ENCODE peak calls at places on chromosomes 11 and 22, in ten cellular contexts. One of them, this sample, is unnamed.
A peak's percentile ranks its signal among the peaks of the same experiment; 100 is the strongest.

GRCh38 chr11:70074701-70075100 is 3.4 kb upstream of the ANO1 start:
- DNase-seq in GM20000: no peak
- DNase-seq in tibial artery: no peak
- DNase-seq in mammary epithelial cell: no peak
- DNase-seq in body of pancreas: no peak
- DNase-seq in Calu3: no peak
- DNase-seq in neural progenitor cell: no peak
- DNase-seq in glutamatergic neuron: no peak
- DNase-seq in ovary: no peak
- DNase-seq in MCF 10A: no peak
- DNase-seq in this sample: no peak

GRCh38 chr11:36265793-36266628 is 23.2 kb downstream of the COMMD9 start:
- DNase-seq in glutamatergic neuron: peak; percentile 75
- DNase-seq in GM20000: peak; percentile 62
- DNase-seq in neural progenitor cell: peak; percentile 84
- DNase-seq in tibial artery: peak; percentile 27
- DNase-seq in ovary: peak; percentile 73
- DNase-seq in mammary epithelial cell: peak; percentile 29
- DNase-seq in MCF 10A: peak; percentile 68
- DNase-seq in Calu3: peak; percentile 64
- DNase-seq in body of pancreas: peak; percentile 65
- DNase-seq in this sample: peak; percentile 66

GRCh38 chr11:73143126-73143838 is 1.2 kb upstream of the FCHSD2 start:
- DNase-seq in MCF 10A: no peak
- DNase-seq in ovary: no peak
- DNase-seq in Calu3: no peak
- DNase-seq in neural progenitor cell: peak; percentile 34
- DNase-seq in body of pancreas: peak; percentile 36
- DNase-seq in tibial artery: no peak
- DNase-seq in mammary epithelial cell: no peak
- DNase-seq in glutamatergic neuron: no peak
- DNase-seq in GM20000: peak; percentile 30
- DNase-seq in this sample: peak; percentile 20

GRCh38 chr11:123450593-123450992 is 20.5 kb downstream of the GRAMD1B start:
- DNase-seq in neural progenitor cell: no peak
- DNase-seq in Calu3: no peak
- DNase-seq in ovary: peak; percentile 35
- DNase-seq in body of pancreas: no peak
- DNase-seq in tibial artery: no peak
- DNase-seq in mammary epithelial cell: no peak
- DNase-seq in glutamatergic neuron: no peak
- DNase-seq in GM20000: no peak
- DNase-seq in MCF 10A: no peak
- DNase-seq in this sample: no peak

GRCh38 chr22:42664976-42665831 is 16.0 kb upstream of the CYB5R3 start:
- DNase-seq in body of pancreas: no peak
- DNase-seq in mammary epithelial cell: peak; percentile 47
- DNase-seq in Calu3: no peak
- DNase-seq in MCF 10A: no peak
- DNase-seq in neural progenitor cell: no peak
- DNase-seq in tibial artery: no peak
- DNase-seq in GM20000: peak; percentile 51
- DNase-seq in ovary: no peak
- DNase-seq in glutamatergic neuron: no peak
- DNase-seq in this sample: no peak

GRCh38 chr22:24951942-24952836 is at the start of gene KIAA1671:
- DNase-seq in body of pancreas: peak; percentile 91
- DNase-seq in neural progenitor cell: peak; percentile 99
- DNase-seq in ovary: peak; percentile 94
- DNase-seq in GM20000: peak; percentile 97
- DNase-seq in mammary epithelial cell: peak; percentile 78
- DNase-seq in tibial artery: peak; percentile 78
- DNase-seq in MCF 10A: peak; percentile 84
- DNase-seq in glutamatergic neuron: peak; percentile 99
- DNase-seq in Calu3: peak; percentile 96
- DNase-seq in this sample: peak; percentile 81

GRCh38 chr11:94604496-94604895 is 37.3 kb downstream of the PIWIL4 start:
- DNase-seq in MCF 10A: no peak
- DNase-seq in body of pancreas: no peak
- DNase-seq in Calu3: no peak
- DNase-seq in GM20000: no peak
- DNase-seq in ovary: no peak
- DNase-seq in mammary epithelial cell: no peak
- DNase-seq in neural progenitor cell: no peak
- DNase-seq in tibial artery: no peak
- DNase-seq in glutamatergic neuron: no peak
- DNase-seq in this sample: no peak

GRCh38 chr22:27801197-27801615 is 350 bp downstream of the MN1 start:
- DNase-seq in neural progenitor cell: peak; percentile 78
- DNase-seq in ovary: no peak
- DNase-seq in MCF 10A: peak; percentile 34
- DNase-seq in tibial artery: no peak
- DNase-seq in glutamatergic neuron: peak; percentile 61
- DNase-seq in body of pancreas: peak; percentile 39
- DNase-seq in Calu3: peak; percentile 51
- DNase-seq in mammary epithelial cell: peak; percentile 52
- DNase-seq in GM20000: peak; percentile 56
- DNase-seq in this sample: peak; percentile 36

GRCh38 chr11:94141511-94142307 is 13.1 kb downstream of the PANX1 start:
- DNase-seq in mammary epithelial cell: no peak
- DNase-seq in tibial artery: no peak
- DNase-seq in neural progenitor cell: peak; percentile 25
- DNase-seq in GM20000: no peak
- DNase-seq in Calu3: no peak
- DNase-seq in body of pancreas: no peak
- DNase-seq in MCF 10A: no peak
- DNase-seq in glutamatergic neuron: no peak
- DNase-seq in ovary: no peak
- DNase-seq in this sample: no peak

GRCh38 chr11:65129649-65130441 is 4.5 kb downstream of the SYVN1 start:
- DNase-seq in body of pancreas: no peak
- DNase-seq in ovary: no peak
- DNase-seq in neural progenitor cell: no peak
- DNase-seq in glutamatergic neuron: no peak
- DNase-seq in tibial artery: no peak
- DNase-seq in GM20000: no peak
- DNase-seq in MCF 10A: no peak
- DNase-seq in Calu3: no peak
- DNase-seq in mammary epithelial cell: no peak
- DNase-seq in this sample: no peak

GRCh38 chr22:19965771-19966709 is 24.4 kb upstream of the TXNRD2 start:
- DNase-seq in ovary: no peak
- DNase-seq in mammary epithelial cell: no peak
- DNase-seq in MCF 10A: no peak
- DNase-seq in neural progenitor cell: peak; percentile 72
- DNase-seq in body of pancreas: no peak
- DNase-seq in GM20000: no peak
- DNase-seq in tibial artery: no peak
- DNase-seq in glutamatergic neuron: no peak
- DNase-seq in Calu3: no peak
- DNase-seq in this sample: no peak
- TF ChIP-seq CTCF in ovary: no peak
- TF ChIP-seq CTCF in mammary epithelial cell: peak; percentile 30
- TF ChIP-seq CTCF in MCF 10A: peak; percentile 12
- TF ChIP-seq CTCF in neural progenitor cell: peak; percentile 72
- TF ChIP-seq CTCF in body of pancreas: no peak
- TF ChIP-seq CTCF in GM20000: no peak
- TF ChIP-seq CTCF in tibial artery: no peak
- TF ChIP-seq CTCF in glutamatergic neuron: peak; percentile 54
- TF ChIP-seq CTCF in Calu3: peak; percentile 31
- TF ChIP-seq CTCF in this sample: peak; percentile 21

GRCh38 chr11:134815404-134815803 is 403.4 kb upstream of the B3GAT1 start:
- DNase-seq in mammary epithelial cell: no peak
- DNase-seq in tibial artery: no peak
- DNase-seq in body of pancreas: no peak
- DNase-seq in Calu3: no peak
- DNase-seq in ovary: no peak
- DNase-seq in MCF 10A: peak; percentile 39
- DNase-seq in glutamatergic neuron: no peak
- DNase-seq in neural progenitor cell: no peak
- DNase-seq in GM20000: no peak
- DNase-seq in this sample: no peak

GRCh38 chr11:134818531-134818930 is 406.5 kb upstream of the B3GAT1 start:
- DNase-seq in GM20000: no peak
- DNase-seq in body of pancreas: no peak
- DNase-seq in glutamatergic neuron: no peak
- DNase-seq in ovary: no peak
- DNase-seq in Calu3: no peak
- DNase-seq in neural progenitor cell: no peak
- DNase-seq in mammary epithelial cell: no peak
- DNase-seq in MCF 10A: peak; percentile 63
- DNase-seq in tibial artery: no peak
- DNase-seq in this sample: no peak

GRCh38 chr11:134822930-134823329 is 410.9 kb upstream of the B3GAT1 start:
- DNase-seq in neural progenitor cell: no peak
- DNase-seq in MCF 10A: no peak
- DNase-seq in mammary epithelial cell: no peak
- DNase-seq in Calu3: no peak
- DNase-seq in ovary: no peak
- DNase-seq in tibial artery: no peak
- DNase-seq in glutamatergic neuron: no peak
- DNase-seq in GM20000: no peak
- DNase-seq in body of pancreas: no peak
- DNase-seq in this sample: no peak

GRCh38 chr11:134821422-134821821 is 409.4 kb upstream of the B3GAT1 start:
- DNase-seq in GM20000: no peak
- DNase-seq in ovary: no peak
- DNase-seq in tibial artery: no peak
- DNase-seq in MCF 10A: no peak
- DNase-seq in neural progenitor cell: no peak
- DNase-seq in Calu3: no peak
- DNase-seq in mammary epithelial cell: no peak
- DNase-seq in glutamatergic neuron: no peak
- DNase-seq in body of pancreas: no peak
- DNase-seq in this sample: no peak

DNA sequence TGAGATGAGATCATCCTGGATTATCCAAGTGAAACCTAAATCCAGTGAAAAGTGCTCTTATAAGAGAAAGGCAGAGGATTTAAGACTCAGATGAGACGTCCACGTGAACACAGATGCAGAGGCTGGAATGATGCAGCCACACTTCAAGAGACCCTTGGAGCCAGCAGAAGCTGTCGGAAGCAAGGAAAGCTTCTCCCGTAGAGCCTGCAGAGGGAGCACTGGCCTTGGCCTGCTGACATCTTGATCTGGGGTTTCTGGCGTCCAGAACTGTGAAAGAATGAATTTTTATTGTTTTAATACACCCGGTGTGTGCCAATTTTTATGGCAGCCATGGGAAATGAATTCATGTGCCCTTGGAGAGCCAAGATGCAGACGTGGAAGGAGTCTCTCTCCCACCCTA is 407.0 kb upstream of the B3GAT1 start:
- DNase-seq in MCF 10A: no peak
- DNase-seq in body of pancreas: no peak
- DNase-seq in GM20000: no peak
- DNase-seq in ovary: no peak
- DNase-seq in tibial artery: no peak
- DNase-seq in Calu3: no peak
- DNase-seq in neural progenitor cell: peak; percentile 63
- DNase-seq in glutamatergic neuron: peak; percentile 39
- DNase-seq in mammary epithelial cell: no peak
- DNase-seq in this sample: no peak
- TF ChIP-seq CTCF in MCF 10A: no peak
- TF ChIP-seq CTCF in body of pancreas: no peak
- TF ChIP-seq CTCF in GM20000: no peak
- TF ChIP-seq CTCF in ovary: no peak
- TF ChIP-seq CTCF in tibial artery: no peak
- TF ChIP-seq CTCF in Calu3: no peak
- TF ChIP-seq CTCF in neural progenitor cell: peak; percentile 64
- TF ChIP-seq CTCF in glutamatergic neuron: no peak
- TF ChIP-seq CTCF in mammary epithelial cell: no peak
- TF ChIP-seq CTCF in this sample: no peak

GRCh38 chr11:34501500-34501899 is 12.1 kb downstream of the ELF5 start:
- DNase-seq in ovary: no peak
- DNase-seq in mammary epithelial cell: peak; percentile 59
- DNase-seq in glutamatergic neuron: no peak
- DNase-seq in GM20000: no peak
- DNase-seq in MCF 10A: peak; percentile 65
- DNase-seq in body of pancreas: no peak
- DNase-seq in tibial artery: peak; percentile 32
- DNase-seq in neural progenitor cell: peak; percentile 26
- DNase-seq in Calu3: no peak
- DNase-seq in this sample: no peak

GRCh38 chr11:34505874-34506273 is 7.7 kb downstream of the ELF5 start:
- DNase-seq in tibial artery: no peak
- DNase-seq in MCF 10A: no peak
- DNase-seq in neural progenitor cell: no peak
- DNase-seq in ovary: no peak
- DNase-seq in glutamatergic neuron: no peak
- DNase-seq in body of pancreas: no peak
- DNase-seq in GM20000: no peak
- DNase-seq in Calu3: no peak
- DNase-seq in mammary epithelial cell: no peak
- DNase-seq in this sample: no peak

GRCh38 chr11:34501962-34502361 is 11.6 kb downstream of the ELF5 start:
- DNase-seq in mammary epithelial cell: no peak
- DNase-seq in glutamatergic neuron: no peak
- DNase-seq in body of pancreas: no peak
- DNase-seq in ovary: no peak
- DNase-seq in neural progenitor cell: no peak
- DNase-seq in Calu3: no peak
- DNase-seq in GM20000: no peak
- DNase-seq in MCF 10A: no peak
- DNase-seq in tibial artery: no peak
- DNase-seq in this sample: no peak

GRCh38 chr11:34499719-34500505 is 13.7 kb downstream of the ELF5 start:
- DNase-seq in mammary epithelial cell: no peak
- DNase-seq in ovary: no peak
- DNase-seq in GM20000: no peak
- DNase-seq in tibial artery: no peak
- DNase-seq in body of pancreas: no peak
- DNase-seq in neural progenitor cell: no peak
- DNase-seq in MCF 10A: no peak
- DNase-seq in Calu3: no peak
- DNase-seq in glutamatergic neuron: no peak
- DNase-seq in this sample: no peak

DNA sequence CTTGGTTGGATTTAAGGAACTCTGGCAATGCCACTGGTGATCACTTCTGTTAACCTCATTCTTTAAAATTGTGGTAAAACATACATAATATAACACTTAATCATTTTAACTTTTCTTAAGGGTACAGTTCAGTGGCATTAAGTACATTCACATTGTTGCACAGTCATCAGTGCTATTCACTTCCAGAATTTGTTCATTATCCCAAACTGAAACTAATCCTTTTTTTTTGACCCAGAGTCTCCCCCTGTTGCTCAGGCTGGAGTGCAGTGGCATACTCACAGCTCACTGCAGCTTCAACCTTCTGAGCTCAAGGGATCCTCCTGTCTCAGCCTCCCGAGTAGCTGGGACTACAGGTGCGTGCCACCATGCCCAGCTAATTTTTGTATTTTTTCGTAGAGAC is 10.6 kb downstream of the ELF5 start:
- DNase-seq in neural progenitor cell: no peak
- DNase-seq in MCF 10A: no peak
- DNase-seq in body of pancreas: no peak
- DNase-seq in GM20000: no peak
- DNase-seq in Calu3: no peak
- DNase-seq in ovary: no peak
- DNase-seq in mammary epithelial cell: no peak
- DNase-seq in glutamatergic neuron: no peak
- DNase-seq in tibial artery: no peak
- DNase-seq in this sample: no peak
- TF ChIP-seq CTCF in neural progenitor cell: no peak
- TF ChIP-seq CTCF in MCF 10A: no peak
- TF ChIP-seq CTCF in body of pancreas: no peak
- TF ChIP-seq CTCF in GM20000: no peak
- TF ChIP-seq CTCF in Calu3: no peak
- TF ChIP-seq CTCF in ovary: no peak
- TF ChIP-seq CTCF in mammary epithelial cell: no peak
- TF ChIP-seq CTCF in glutamatergic neuron: no peak
- TF ChIP-seq CTCF in tibial artery: no peak
- TF ChIP-seq CTCF in this sample: no peak

GRCh38 chr22:46845281-46846153 is 83.1 kb downstream of the TBC1D22A start:
- DNase-seq in ovary: peak; percentile 51
- DNase-seq in GM20000: no peak
- DNase-seq in tibial artery: no peak
- DNase-seq in MCF 10A: no peak
- DNase-seq in mammary epithelial cell: no peak
- DNase-seq in glutamatergic neuron: no peak
- DNase-seq in Calu3: no peak
- DNase-seq in neural progenitor cell: no peak
- DNase-seq in body of pancreas: no peak
- DNase-seq in this sample: no peak
- TF ChIP-seq CTCF in ovary: peak; percentile 58
- TF ChIP-seq CTCF in GM20000: no peak
- TF ChIP-seq CTCF in tibial artery: peak; percentile 4
- TF ChIP-seq CTCF in MCF 10A: peak; percentile 14
- TF ChIP-seq CTCF in mammary epithelial cell: peak; percentile 55
- TF ChIP-seq CTCF in glutamatergic neuron: no peak
- TF ChIP-seq CTCF in Calu3: no peak
- TF ChIP-seq CTCF in neural progenitor cell: peak; percentile 52
- TF ChIP-seq CTCF in body of pancreas: peak; percentile 50
- TF ChIP-seq CTCF in this sample: no peak